ENCODE peak calls at places on chromosomes 3 and 15, in nine cellular contexts. G, J, C, F, V, T, I, K and B are unnamed samples.
A peak's percentile ranks its signal among the peaks of the same experiment; 100 is the strongest.

GRCh38 chr3:87848003-87848402 is 210.8 kb downstream of the CGGBP1 start:
- DNase-seq in F (no peak), K (no peak), I (no peak), J (no peak), C (no peak), V (no peak), T (no peak), G (no peak), B (no peak)

GRCh38 chr3:148450819-148451218 is 246.9 kb upstream of the AGTR1 start:
- DNase-seq in T (no peak), G (no peak), V (no peak), I (no peak), K (no peak), C (no peak), F (no peak), J (no peak), B (no peak)

GRCh38 chr15:26179906-26180305 is 316.8 kb upstream of the ATP10A start:
- DNase-seq in C (no peak), V (no peak), I (no peak), F (peak; percentile 20), J (no peak), G (no peak), T (no peak), K (no peak), B (no peak)

GRCh38 chr3:100110101-100110500 is 4.2 kb downstream of the FILIP1L start:
- DNase-seq in V (no peak), G (no peak), C (no peak), J (no peak), T (no peak), K (no peak), I (no peak), F (no peak), B (no peak)

GRCh38 chr3:4235690-4236089 is 67.5 kb upstream of the SETMAR start:
- DNase-seq in T (no peak), I (no peak), C (no peak), V (no peak), G (no peak), F (no peak), K (no peak), J (no peak), B (no peak)

GRCh38 chr15:76206325-76206976 is 104.8 kb downstream of the ETFA start:
- DNase-seq in T (peak; percentile 86), V (peak; percentile 71), J (peak; percentile 62), C (peak; percentile 87), I (peak; percentile 80), G (peak; percentile 67), K (peak; percentile 74), F (peak; percentile 85), B (peak; percentile 98)

GRCh38 chr3:94082412-94082937 is 19.6 kb downstream of the NSUN3 start:
- DNase-seq in V (no peak), I (no peak), T (no peak), J (no peak), F (no peak), G (no peak), K (no peak), C (no peak), B (no peak)

GRCh38 chr15:68786753-68787152 is 33.9 kb downstream of the ANP32A start:
- DNase-seq in K (no peak), C (no peak), G (no peak), F (no peak), J (no peak), T (no peak), V (no peak), I (no peak), B (no peak)

GRCh38 chr15:98943609-98944111 is 63.9 kb downstream of the PGPEP1L start:
- DNase-seq in J (peak; percentile 37), I (no peak), K (no peak), V (no peak), G (peak; percentile 92), C (no peak), F (peak; percentile 60), T (peak; percentile 22), B (no peak)

GRCh38 chr3:177802151-177802900 is 605.0 kb upstream of the TBL1XR1 start:
- DNase-seq in I (no peak), K (no peak), G (no peak), J (no peak), T (no peak), F (no peak), V (no peak), C (no peak), B (no peak)

GRCh38 chr3:55630280-55630920 is 143.3 kb upstream of the WNT5A start:
- DNase-seq in G (no peak), C (no peak), I (no peak), T (no peak), F (no peak), V (no peak), J (peak; percentile 61), K (no peak), B (no peak)

GRCh38 chr15:45022871-45023658 is at the start of gene SORD:
- DNase-seq in V (peak; percentile 90), I (peak; percentile 79), C (peak; percentile 97), G (peak; percentile 76), T (peak; percentile 89), J (peak; percentile 96), F (peak; percentile 95), K (peak; percentile 97), B (peak; percentile 100)

GRCh38 chr15:45027220-45027619 is 4.2 kb downstream of the SORD start:
- DNase-seq in V (no peak), J (no peak), T (no peak), F (no peak), K (no peak), I (no peak), C (no peak), G (no peak), B (peak; percentile 27)

GRCh38 chr15:45023659-45024320 is 795 bp downstream of the SORD start:
- DNase-seq in C (no peak), G (no peak), V (peak; percentile 37), J (no peak), K (no peak), I (no peak), T (peak; percentile 2), F (no peak), B (no peak)

GRCh38 chr15:45030743-45031142 is 7.7 kb downstream of the SORD start:
- DNase-seq in F (no peak), I (no peak), T (no peak), G (no peak), C (no peak), V (no peak), K (no peak), J (no peak), B (no peak)

DNA sequence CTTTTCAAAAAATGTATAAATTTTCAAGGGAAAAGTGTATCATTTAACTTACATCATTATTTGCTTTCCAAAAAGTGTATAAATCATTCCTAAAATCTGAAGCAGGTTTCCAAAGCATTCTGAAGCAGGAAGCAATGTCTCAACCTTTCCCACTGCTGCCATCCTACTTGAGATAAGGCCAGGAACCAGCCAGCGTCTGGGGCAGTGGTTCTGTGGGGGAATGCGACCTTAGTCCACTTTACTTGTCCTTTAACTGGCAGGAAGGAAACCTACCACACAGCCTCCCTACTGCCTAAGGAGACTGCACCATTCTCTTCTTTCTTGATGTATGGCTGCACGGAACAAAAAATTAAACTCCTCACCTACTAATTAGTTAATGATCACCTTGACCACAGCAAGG is 3.7 kb downstream of the SORD start:
- DNase-seq in I (no peak), J (no peak), F (no peak), T (no peak), G (no peak), V (peak; percentile 81), K (no peak), C (no peak), B (no peak)
- H3K4me3 ChIP-seq in I (no peak overlapping the region), J (no peak overlapping the region), F (no peak overlapping the region), T (no peak overlapping the region), G (no peak overlapping the region), V (no peak overlapping the region), K (no peak overlapping the region), C (no peak overlapping the region), B (no peak overlapping the region)

GRCh38 chr3:194322701-194323174 is 28.4 kb downstream of the CPN2 start:
- DNase-seq in V (no peak), I (no peak), T (no peak), C (no peak), J (no peak), F (no peak), K (no peak), G (peak; percentile 49), B (no peak)

GRCh38 chr3:194320100-194320499 is 31.0 kb downstream of the CPN2 start:
- DNase-seq in C (no peak), G (no peak), J (no peak), K (no peak), V (no peak), F (no peak), T (no peak), I (no peak), B (no peak)

GRCh38 chr3:194321666-194322640 is 29.2 kb downstream of the CPN2 start:
- DNase-seq in T (no peak), J (no peak), F (no peak), V (no peak), C (no peak), G (no peak), I (no peak), K (no peak), B (no peak)

GRCh38 chr3:194318511-194319161 is 32.5 kb downstream of the CPN2 start:
- DNase-seq in K (no peak), G (no peak), I (no peak), F (no peak), T (no peak), C (no peak), J (no peak), V (no peak), B (no peak)

GRCh38 chr3:194320744-194321243 is 30.3 kb downstream of the CPN2 start:
- DNase-seq in I (no peak), F (no peak), G (no peak), T (no peak), J (no peak), C (no peak), V (no peak), K (no peak), B (no peak)
- H3K9me3 ChIP-seq in I (peaks cover 13% of the 10 kb centered on the region), F (peaks cover 19% of the 10 kb centered on the region), G (no peaks in the 10 kb centered on the region), T (no peaks in the 10 kb centered on the region), J (peaks cover 6% of the 10 kb centered on the region), C (peaks cover 7% of the 10 kb centered on the region), V (no peaks in the 10 kb centered on the region), K (peaks cover 11% of the 10 kb centered on the region), B (no peaks in the 10 kb centered on the region)

DNA sequence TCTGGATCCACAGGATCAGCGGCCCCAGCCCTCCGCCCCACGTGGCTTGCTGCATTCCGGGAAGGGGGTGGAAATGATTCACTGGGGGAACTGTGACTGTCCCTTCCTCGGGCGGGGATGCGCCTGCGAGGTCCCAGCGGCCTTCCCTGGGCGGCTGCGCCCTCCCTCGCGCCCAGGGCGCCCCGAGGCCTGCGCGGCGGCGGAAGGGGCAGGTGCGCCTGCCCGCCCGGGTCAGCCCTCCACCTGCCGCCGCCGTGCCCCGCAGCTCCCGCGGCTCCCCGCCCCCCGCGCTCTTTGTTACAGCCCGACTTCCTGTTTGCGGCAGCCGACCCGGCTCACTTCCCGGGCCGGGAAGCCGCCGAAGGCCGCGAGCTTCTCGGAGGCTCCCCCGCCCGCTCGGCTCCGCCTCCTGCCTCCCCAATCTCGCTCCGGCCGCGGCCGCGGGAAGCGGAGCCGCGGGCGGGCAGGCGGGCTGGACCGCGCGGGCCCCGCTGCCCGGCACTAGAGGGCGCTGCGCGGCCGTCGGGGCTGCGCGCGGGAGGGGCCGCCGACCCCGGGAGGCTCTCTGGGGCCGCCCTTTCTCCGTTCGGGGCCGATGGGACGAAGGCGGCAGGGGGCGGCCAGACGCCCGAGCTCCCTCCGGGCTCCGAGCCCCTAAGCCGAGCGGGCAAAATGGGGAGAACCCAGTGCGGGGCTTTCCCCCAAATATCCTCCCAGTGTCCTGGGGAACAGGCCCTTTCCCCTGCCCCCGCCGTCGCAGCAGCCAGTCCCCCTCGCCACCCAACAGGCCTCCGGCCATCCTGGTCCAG is 11.5 kb upstream of the CHAC1 start:
- DNase-seq in G (peak; percentile 41), F (peak; percentile 81), I (peak; percentile 62), J (peak; percentile 85), C (peak; percentile 92), T (peak; percentile 84), K (peak; percentile 89), V (peak; percentile 88), B (peak; percentile 82)
- TF ChIP-seq CTCF in G (peak; percentile 94), F (peak; percentile 79), I (no peak), J (peak; percentile 53), C (peak; percentile 69), T (peak; percentile 29), K (peak; percentile 41), V (peak; percentile 41), B (peak; percentile 26)

GRCh38 chr3:58012302-58012701 is 4.1 kb downstream of the FLNB start:
- DNase-seq in F (no peak), T (no peak), V (no peak), I (no peak), C (no peak), K (no peak), J (no peak), G (no peak), B (no peak)
- H3K4me3 ChIP-seq in F (no peak overlapping the region), T (no peak overlapping the region), V (no peak overlapping the region), I (no peak overlapping the region), C (no peak overlapping the region), K (no peak overlapping the region), J (no peak overlapping the region), G (no peak overlapping the region), B (no peak overlapping the region)